ENCODE peak calls at places on chromosome 7, in four cellular contexts. One of them, this sample, is unnamed.

GRCh38 chr7:141945356-141945755 is 1.4 kb downstream of the CLEC5A start:
- DNase-seq in HCT116: no peak
- DNase-seq in K562: no peak
- DNase-seq in HepG2: no peak
- DNase-seq in this sample: no peak

GRCh38 chr7:84454174-84454959 is 259.8 kb upstream of the SEMA3A start:
- DNase-seq in HCT116: no peak
- DNase-seq in K562: no peak
- DNase-seq in HepG2: no peak
- DNase-seq in this sample: no peak

GRCh38 chr7:108222236-108222892 is 92.2 kb upstream of the LAMB4 start:
- DNase-seq in HCT116: no peak
- DNase-seq in K562: no peak
- DNase-seq in HepG2: peak; percentile 14
- DNase-seq in this sample: no peak

GRCh38 chr7:26865094-26865388 is 651 bp upstream of the SKAP2 start:
- DNase-seq in HCT116: no peak
- DNase-seq in K562: peak; percentile 66
- DNase-seq in HepG2: no peak
- DNase-seq in this sample: no peak

GRCh38 chr7:85924062-85924461 is 719.6 kb upstream of the GRM3 start:
- DNase-seq in HCT116: no peak
- DNase-seq in K562: no peak
- DNase-seq in HepG2: peak; percentile 45
- DNase-seq in this sample: no peak

GRCh38 chr7:30225863-30226361 is 58.5 kb upstream of the ZNRF2 start:
- DNase-seq in HCT116: peak; percentile 31
- DNase-seq in K562: no peak
- DNase-seq in HepG2: no peak
- DNase-seq in this sample: no peak

GRCh38 chr7:33716581-33717477 is 188.5 kb upstream of the BMPER start:
- DNase-seq in HCT116: peak; percentile 54
- DNase-seq in K562: no peak
- DNase-seq in HepG2: peak; percentile 33
- DNase-seq in this sample: no peak

GRCh38 chr7:19111474-19112143 is 5.8 kb downstream of the TWIST1 start:
- DNase-seq in HCT116: no peak
- DNase-seq in K562: no peak
- DNase-seq in HepG2: no peak
- DNase-seq in this sample: no peak

GRCh38 chr7:130433336-130433735 is 7.5 kb downstream of the CEP41 start:
- DNase-seq in HCT116: no peak
- DNase-seq in K562: no peak
- DNase-seq in HepG2: no peak
- DNase-seq in this sample: no peak

GRCh38 chr7:34070486-34071323 is 165.4 kb downstream of the BMPER start:
- DNase-seq in HCT116: no peak
- DNase-seq in K562: no peak
- DNase-seq in HepG2: no peak
- DNase-seq in this sample: no peak

GRCh38 chr7:25303380-25304321 is 75.4 kb upstream of the NPVF start:
- DNase-seq in HCT116: no peak
- DNase-seq in K562: no peak
- DNase-seq in HepG2: no peak
- DNase-seq in this sample: peak; percentile 49

GRCh38 chr7:118195837-118196474 is 12.0 kb downstream of the LSM8 start:
- DNase-seq in HCT116: peak; percentile 64
- DNase-seq in K562: peak; percentile 59
- DNase-seq in HepG2: peak; percentile 61
- DNase-seq in this sample: no peak

GRCh38 chr7:29859491-29860180 is 53.3 kb downstream of the WIPF3 start:
- DNase-seq in HCT116: no peak
- DNase-seq in K562: no peak
- DNase-seq in HepG2: no peak
- DNase-seq in this sample: no peak

GRCh38 chr7:36657031-36657660 is 67.1 kb downstream of the AOAH start:
- DNase-seq in HCT116: no peak
- DNase-seq in K562: no peak
- DNase-seq in HepG2: no peak
- DNase-seq in this sample: no peak

GRCh38 chr7:69847921-69848612 is 249.8 kb downstream of the AUTS2 start:
- DNase-seq in HCT116: no peak
- DNase-seq in K562: no peak
- DNase-seq in HepG2: no peak
- DNase-seq in this sample: no peak

GRCh38 chr7:2800923-2801682 is 43.0 kb downstream of the GNA12 start:
- DNase-seq in HCT116: no peak
- DNase-seq in K562: no peak
- DNase-seq in HepG2: peak; percentile 34
- DNase-seq in this sample: no peak

GRCh38 chr7:76346097-76346496 is 12.7 kb downstream of the YWHAG start:
- DNase-seq in HCT116: no peak
- DNase-seq in K562: no peak
- DNase-seq in HepG2: no peak
- DNase-seq in this sample: no peak

GRCh38 chr7:111414374-111414773 is 147.9 kb downstream of the IMMP2L start:
- DNase-seq in HCT116: no peak
- DNase-seq in K562: no peak
- DNase-seq in HepG2: no peak
- DNase-seq in this sample: no peak

GRCh38 chr7:35015346-35015859 is 21.9 kb downstream of the DPY19L1 start:
- DNase-seq in HCT116: no peak
- DNase-seq in K562: no peak
- DNase-seq in HepG2: no peak
- DNase-seq in this sample: no peak

GRCh38 chr7:111083423-111083822 is 7.5 kb upstream of the LRRN3 start:
- DNase-seq in HCT116: no peak
- DNase-seq in K562: no peak
- DNase-seq in HepG2: no peak
- DNase-seq in this sample: no peak

GRCh38 chr7:49852619-49853462 is 79.4 kb downstream of the VWC2 start:
- DNase-seq in HCT116: peak; percentile 13
- DNase-seq in K562: peak; percentile 23
- DNase-seq in HepG2: peak; percentile 39
- DNase-seq in this sample: peak; percentile 75

GRCh38 chr7:49850921-49851613 is 77.6 kb downstream of the VWC2 start:
- DNase-seq in HCT116: no peak
- DNase-seq in K562: no peak
- DNase-seq in HepG2: no peak
- DNase-seq in this sample: no peak

GRCh38 chr7:49845626-49846025 is 72.2 kb downstream of the VWC2 start:
- DNase-seq in HCT116: no peak
- DNase-seq in K562: no peak
- DNase-seq in HepG2: no peak
- DNase-seq in this sample: no peak

GRCh38 chr7:49848211-49848841 is 74.9 kb downstream of the VWC2 start:
- DNase-seq in HCT116: no peak
- DNase-seq in K562: no peak
- DNase-seq in HepG2: no peak
- DNase-seq in this sample: no peak
- TF ChIP-seq POLR2A in HCT116: no peak
- TF ChIP-seq POLR2A in K562: no peak
- TF ChIP-seq POLR2A in HepG2: no peak
- TF ChIP-seq POLR2A in this sample: no peak

GRCh38 chr7:80324032-80324431 is 187.8 kb downstream of the GNAT3 start:
- DNase-seq in HCT116: no peak
- DNase-seq in K562: no peak
- DNase-seq in HepG2: no peak
- DNase-seq in this sample: no peak
- TF ChIP-seq FOSL1 in HCT116: no peak
- TF ChIP-seq FOSL1 in K562: no peak
- TF ChIP-seq FOSL1 in HepG2: no peak
- TF ChIP-seq FOSL1 in this sample: no peak

GRCh38 chr7:74656911-74657691 is 417 bp upstream of the GTF2I start:
- DNase-seq in HCT116: peak; percentile 92
- DNase-seq in K562: peak; percentile 91
- DNase-seq in HepG2: peak; percentile 94
- DNase-seq in this sample: peak; percentile 92
- TF ChIP-seq ATF3 in HCT116: no peak
- TF ChIP-seq ATF3 in K562: peak; percentile 43
- TF ChIP-seq ATF3 in HepG2: peak; percentile 30
- TF ChIP-seq ATF3 in this sample: peak; percentile 35

DNA sequence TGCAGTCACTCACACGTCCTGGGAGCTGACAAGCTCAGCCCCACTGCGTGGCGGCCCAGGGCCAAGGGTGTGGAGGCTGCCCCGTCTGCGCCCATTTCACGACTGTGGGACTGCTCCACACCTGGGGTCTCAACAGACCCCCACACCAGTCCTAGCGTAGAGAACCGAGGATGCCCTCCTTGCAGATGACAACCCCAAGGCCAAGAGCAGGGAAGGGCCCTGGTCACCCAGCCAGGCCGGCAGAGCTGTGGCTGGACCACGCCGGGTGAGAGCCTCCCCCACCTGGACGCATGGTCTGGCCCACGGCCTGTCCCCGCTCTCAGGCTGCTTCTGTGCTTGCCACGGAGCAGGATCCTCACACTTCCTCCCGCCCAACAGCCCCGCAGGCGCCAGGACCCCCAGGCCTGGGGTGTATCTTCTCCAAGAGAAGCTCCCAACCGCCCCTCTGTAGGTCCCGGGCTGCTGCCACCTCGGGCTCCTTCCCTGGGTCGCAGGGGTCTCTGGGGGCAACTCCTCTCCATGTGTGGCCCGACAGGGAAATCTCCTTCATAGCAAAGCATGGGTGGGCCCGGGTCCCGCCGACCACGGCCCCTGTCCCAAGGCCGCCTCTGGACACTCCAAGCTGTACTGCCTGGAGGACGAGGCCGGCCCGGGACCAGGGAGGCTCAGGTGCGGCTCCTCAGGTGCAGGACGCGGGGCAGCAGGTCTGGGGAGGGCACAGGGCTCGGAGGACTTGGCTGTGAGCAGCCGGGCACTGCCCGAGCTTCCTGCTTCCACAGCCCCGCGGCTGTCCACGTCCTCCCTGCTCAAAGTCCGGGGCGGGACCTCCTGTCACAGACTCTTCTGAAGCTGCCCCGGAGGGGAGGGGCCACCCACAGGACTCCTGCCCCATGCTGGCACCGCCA is 88.8 kb downstream of the FOXL3 start:
- DNase-seq in HCT116: no peak
- DNase-seq in K562: no peak
- DNase-seq in HepG2: no peak
- DNase-seq in this sample: no peak
- TF ChIP-seq POLR2A in HCT116: no peak
- TF ChIP-seq POLR2A in K562: no peak
- TF ChIP-seq POLR2A in HepG2: no peak
- TF ChIP-seq POLR2A in this sample: no peak

DNA sequence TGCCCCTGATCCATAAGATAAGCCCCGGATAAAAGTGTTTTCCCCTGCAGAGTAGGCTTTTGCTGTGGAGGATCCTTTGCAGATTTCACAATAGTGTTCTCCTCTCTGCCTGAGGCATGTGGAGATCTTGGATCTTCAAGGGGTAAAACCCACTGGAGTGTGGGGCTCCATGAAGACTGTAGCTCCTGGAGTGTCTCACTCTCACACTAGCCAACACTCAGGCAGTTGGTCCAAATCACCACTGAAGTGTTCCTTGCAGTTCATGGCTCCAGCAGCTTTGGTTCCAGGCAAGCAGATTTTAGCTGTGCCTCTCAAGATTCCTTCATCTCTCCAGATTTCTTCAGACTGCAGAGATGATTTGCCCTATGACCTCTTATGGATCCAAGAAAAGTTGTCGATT is 665.3 kb downstream of the TNS3 start:
- DNase-seq in HCT116: no peak
- DNase-seq in K562: no peak
- DNase-seq in HepG2: no peak
- DNase-seq in this sample: no peak
- TF ChIP-seq FOSL1 in HCT116: no peak
- TF ChIP-seq FOSL1 in K562: no peak
- TF ChIP-seq FOSL1 in HepG2: no peak
- TF ChIP-seq FOSL1 in this sample: no peak

GRCh38 chr7:39086638-39087360 is 109.1 kb downstream of the POU6F2 start:
- DNase-seq in HCT116: no peak
- DNase-seq in K562: no peak
- DNase-seq in HepG2: no peak
- DNase-seq in this sample: no peak

GRCh38 chr7:39084344-39084743 is 106.6 kb downstream of the POU6F2 start:
- DNase-seq in HCT116: no peak
- DNase-seq in K562: no peak
- DNase-seq in HepG2: peak; percentile 2
- DNase-seq in this sample: no peak

GRCh38 chr7:39085189-39085588 is 107.5 kb downstream of the POU6F2 start:
- DNase-seq in HCT116: no peak
- DNase-seq in K562: no peak
- DNase-seq in HepG2: no peak
- DNase-seq in this sample: no peak

GRCh38 chr7:39085590-39086049 is 107.9 kb downstream of the POU6F2 start:
- DNase-seq in HCT116: no peak
- DNase-seq in K562: no peak
- DNase-seq in HepG2: no peak
- DNase-seq in this sample: no peak

GRCh38 chr7:39083781-39084180 is 106.1 kb downstream of the POU6F2 start:
- DNase-seq in HCT116: no peak
- DNase-seq in K562: no peak
- DNase-seq in HepG2: no peak
- DNase-seq in this sample: no peak
- TF ChIP-seq ATF3 in HCT116: no peak
- TF ChIP-seq ATF3 in K562: no peak
- TF ChIP-seq ATF3 in HepG2: no peak
- TF ChIP-seq ATF3 in this sample: no peak

GRCh38 chr7:105530126-105530525 is 1.9 kb upstream of the RINT1 start:
- DNase-seq in HCT116: no peak
- DNase-seq in K562: no peak
- DNase-seq in HepG2: no peak
- DNase-seq in this sample: no peak

GRCh38 chr7:105532709-105533460 is 884 bp downstream of the RINT1 start:
- DNase-seq in HCT116: no peak
- DNase-seq in K562: no peak
- DNase-seq in HepG2: no peak
- DNase-seq in this sample: no peak

GRCh38 chr7:105530546-105530945 is 1.5 kb upstream of the RINT1 start:
- DNase-seq in HCT116: no peak
- DNase-seq in K562: no peak
- DNase-seq in HepG2: no peak
- DNase-seq in this sample: no peak

DNA sequence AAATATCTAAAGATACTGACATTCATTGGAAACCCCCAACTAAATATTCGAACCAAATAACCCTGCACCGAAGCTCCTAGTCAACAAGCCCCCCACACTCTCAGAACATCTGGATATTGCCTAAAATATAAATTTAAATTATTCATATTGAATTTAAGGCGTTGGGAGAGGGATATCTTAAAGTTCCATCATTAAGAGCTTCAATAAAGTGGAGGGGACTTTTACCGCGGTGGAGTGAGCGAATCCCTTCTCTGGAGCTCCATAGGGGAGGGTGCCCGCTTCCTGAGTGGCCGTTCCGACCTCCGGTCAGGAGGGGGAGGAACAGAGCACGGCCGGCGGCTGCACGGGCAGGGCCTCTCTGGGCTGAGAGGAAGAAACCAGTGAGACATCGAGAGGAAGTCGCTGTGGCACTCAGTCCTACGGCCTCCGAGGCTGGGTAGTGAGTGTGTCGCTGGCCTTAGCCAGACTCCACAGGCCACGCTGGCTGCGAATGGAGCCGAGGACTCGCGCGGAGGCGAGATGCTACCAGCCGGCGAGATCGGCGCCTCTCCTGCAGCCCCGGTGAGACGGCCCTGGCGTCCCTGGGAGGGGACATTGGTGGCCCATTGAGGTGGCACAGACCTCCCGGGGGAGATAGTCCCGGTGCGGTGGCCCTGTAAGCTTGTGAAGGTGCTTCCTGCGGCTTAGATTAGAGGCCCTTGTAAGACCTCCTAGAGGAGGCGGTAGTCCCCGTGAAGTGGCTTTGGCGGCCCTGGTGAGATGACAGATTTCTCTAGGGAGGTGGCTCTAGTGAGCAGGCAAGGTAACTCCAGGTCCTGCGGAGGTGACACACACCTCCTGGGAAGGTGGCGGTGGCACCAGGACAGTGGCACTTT is at the start of gene RINT1:
- DNase-seq in HCT116: peak; percentile 82
- DNase-seq in K562: peak; percentile 94
- DNase-seq in HepG2: peak; percentile 86
- DNase-seq in this sample: peak; percentile 70
- TF ChIP-seq POLR2A in HCT116: peak; percentile 95
- TF ChIP-seq POLR2A in K562: peak; percentile 99
- TF ChIP-seq POLR2A in HepG2: peak; percentile 99
- TF ChIP-seq POLR2A in this sample: peak; percentile 97